ENCODE peak calls at places on chromosomes 4 and X, in eight cellular contexts. Z is suprapubic skin; J is AG04450; R is small intestine; H is mesendoderm; O is neuronal stem cell; B is cardiac muscle cell; L is CD8-positive, alpha-beta memory T cell. M is an unnamed sample.

GRCh38 chrX:130902783-130903613 is at the start of gene ENOX2:
- DNase-seq in L (peak), H (peak), B (peak), R (peak), Z (peak), O (peak), J (peak), M (peak)

GRCh38 chrX:110082156-110082555 is 79.2 kb downstream of the TMEM164 start:
- DNase-seq in O (no peak), Z (no peak), B (no peak), H (no peak), J (peak), L (no peak), R (no peak), M (no peak)

GRCh38 chr4:153465922-153466636 is at the start of gene TMEM131L:
- DNase-seq in J (no peak), L (peak), H (peak), Z (peak), O (peak), B (peak), R (peak), M (peak)

GRCh38 chrX:70554081-70554480 is 109.4 kb downstream of the DLG3 start:
- DNase-seq in Z (no peak), J (no peak), O (no peak), L (no peak), B (peak), R (peak), H (peak), M (no peak)

GRCh38 chrX:40446927-40447326 is 133.8 kb upstream of the ATP6AP2 start:
- DNase-seq in H (no peak), J (no peak), Z (no peak), B (no peak), O (no peak), R (peak), L (no peak), M (no peak)

GRCh38 chrX:46117234-46117633 is 428.0 kb downstream of the ZNF674 start:
- DNase-seq in L (no peak), J (no peak), B (no peak), O (no peak), R (no peak), Z (peak), H (no peak), M (no peak)

GRCh38 chr4:56976878-56977320 is 507 bp downstream of the NOA1 start:
- DNase-seq in O (peak), B (peak), H (peak), Z (peak), J (no peak), R (peak), L (no peak), M (peak)

GRCh38 chr4:38387348-38387747 is 276.7 kb upstream of the KLF3 start:
- DNase-seq in B (peak), H (no peak), R (peak), O (no peak), J (no peak), L (no peak), Z (peak), M (no peak)

GRCh38 chrX:129875669-129876068 is 30.3 kb upstream of the UTP14A start:
- DNase-seq in H (no peak), O (no peak), R (no peak), Z (no peak), B (no peak), L (no peak), J (peak), M (no peak)

GRCh38 chr4:23602720-23603119 is 287.1 kb downstream of the PPARGC1A start:
- DNase-seq in H (no peak), R (no peak), L (no peak), J (no peak), B (no peak), Z (no peak), O (no peak), M (no peak)

GRCh38 chrX:65985922-65986588 is 53.8 kb downstream of the VSIG4 start:
- DNase-seq in B (peak), J (peak), H (peak), R (peak), Z (no peak), O (peak), L (peak), M (no peak)

GRCh38 chr4:87547016-87547708 is 18.0 kb upstream of the SPARCL1 start:
- DNase-seq in B (no peak), J (no peak), O (no peak), H (no peak), L (no peak), R (no peak), Z (no peak), M (no peak)

GRCh38 chr4:180542445-180543100 is 1700.6 kb upstream of the TENM3 start:
- DNase-seq in R (no peak), O (no peak), J (no peak), Z (no peak), B (no peak), H (no peak), L (no peak), M (no peak)

GRCh38 chrX:17706676-17707075 is 30.6 kb upstream of the SCML1 start:
- DNase-seq in B (no peak), J (peak), L (no peak), Z (no peak), O (no peak), H (peak), R (no peak), M (no peak)

GRCh38 chrX:69158166-69159040 is 6.8 kb downstream of the PJA1 start:
- DNase-seq in R (peak), L (peak), J (peak), B (peak), O (no peak), Z (no peak), H (peak), M (peak)

GRCh38 chrX:115367956-115368355 is 78.4 kb downstream of the LUZP4 start:
- DNase-seq in R (no peak), J (no peak), Z (no peak), L (no peak), O (no peak), H (no peak), B (no peak), M (no peak)

GRCh38 chr4:20028694-20029093 is 223.0 kb upstream of the SLIT2 start:
- DNase-seq in L (no peak), O (no peak), H (no peak), Z (no peak), R (no peak), J (no peak), B (no peak), M (no peak)

GRCh38 chrX:16712116-16712824 is at the start of gene CTPS2:
- DNase-seq in Z (peak), L (peak), B (peak), J (no peak), H (peak), O (peak), R (peak), M (no peak)

GRCh38 chrX:150282953-150283352 is 80.2 kb upstream of the MAMLD1 start:
- DNase-seq in J (no peak), B (no peak), H (peak), L (no peak), O (no peak), R (no peak), Z (no peak), M (no peak)

GRCh38 chr4:53847935-53848334 is 216.5 kb downstream of the CHIC2 start:
- DNase-seq in J (no peak), O (no peak), L (no peak), Z (no peak), B (no peak), R (no peak), H (no peak), M (no peak)

GRCh38 chr4:189792819-189793618 is 147.7 kb upstream of the FRG1 start:
- DNase-seq in B (peak), Z (peak), L (no peak), R (peak), O (peak), H (peak), J (peak), M (peak)

GRCh38 chr4:124322234-124322831 is 390.2 kb downstream of the ANKRD50 start:
- DNase-seq in R (no peak), L (peak), J (no peak), Z (no peak), H (peak), O (peak), B (peak), M (no peak)

DNA sequence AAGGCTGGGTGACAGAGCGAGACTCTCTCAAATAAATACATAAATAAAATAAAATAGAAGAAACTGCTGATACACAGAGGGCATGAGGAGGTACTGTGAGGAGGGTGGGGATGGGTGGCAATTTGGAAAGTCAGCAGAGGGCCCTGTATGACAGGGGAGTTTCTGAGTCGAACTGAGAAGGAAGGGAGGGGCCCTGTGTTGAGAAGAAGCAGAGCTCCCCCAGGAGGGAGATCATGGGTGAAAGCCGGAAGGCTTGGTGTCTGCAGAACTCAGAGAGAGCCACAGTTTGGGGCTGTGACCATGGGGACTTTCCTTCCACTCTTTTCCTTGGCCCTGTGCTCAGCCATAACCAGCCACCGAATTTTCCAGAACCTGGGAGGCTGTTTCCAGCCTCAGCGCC is 24.8 kb upstream of the AFAP1 start:
- DNase-seq in J (no peak), R (no peak), Z (no peak), L (no peak), B (no peak), H (no peak), O (no peak), M (no peak)
- H3K27ac ChIP-seq in J (no peak), R (peak), Z (peak), L (peak), B (no peak), H (no peak), O (no peak), M (no peak)

GRCh38 chr4:8601086-8601485 is 8.5 kb downstream of the CPZ start:
- DNase-seq in B (no peak), J (no peak), Z (no peak), L (no peak), H (no peak), O (no peak), R (no peak), M (no peak)
- H3K27ac ChIP-seq in B (no peak), J (no peak), Z (no peak), L (no peak), H (no peak), O (no peak), R (no peak), M (no peak)

GRCh38 chr4:128856246-128856645 is 46.7 kb downstream of the JADE1 start:
- DNase-seq in L (no peak), O (no peak), J (no peak), Z (no peak), R (no peak), H (no peak), B (no peak), M (no peak)
- H3K27ac ChIP-seq in L (no peak), O (no peak), J (no peak), Z (no peak), R (no peak), H (no peak), B (no peak), M (no peak)

GRCh38 chr4:111802191-111802590 is 343.1 kb upstream of the FAM241A start:
- DNase-seq in Z (no peak), J (no peak), O (no peak), L (no peak), R (no peak), H (no peak), B (no peak), M (no peak)

GRCh38 chr4:111793686-111794085 is 351.6 kb upstream of the FAM241A start:
- DNase-seq in Z (no peak), R (no peak), H (peak), B (no peak), L (no peak), O (no peak), J (no peak), M (no peak)

GRCh38 chr4:111797455-111798163 is 347.6 kb upstream of the FAM241A start:
- DNase-seq in O (no peak), H (no peak), J (no peak), R (peak), Z (no peak), L (no peak), B (no peak), M (no peak)

GRCh38 chr4:111800551-111800950 is 344.7 kb upstream of the FAM241A start:
- DNase-seq in J (no peak), R (no peak), H (no peak), Z (no peak), B (no peak), O (no peak), L (no peak), M (no peak)

DNA sequence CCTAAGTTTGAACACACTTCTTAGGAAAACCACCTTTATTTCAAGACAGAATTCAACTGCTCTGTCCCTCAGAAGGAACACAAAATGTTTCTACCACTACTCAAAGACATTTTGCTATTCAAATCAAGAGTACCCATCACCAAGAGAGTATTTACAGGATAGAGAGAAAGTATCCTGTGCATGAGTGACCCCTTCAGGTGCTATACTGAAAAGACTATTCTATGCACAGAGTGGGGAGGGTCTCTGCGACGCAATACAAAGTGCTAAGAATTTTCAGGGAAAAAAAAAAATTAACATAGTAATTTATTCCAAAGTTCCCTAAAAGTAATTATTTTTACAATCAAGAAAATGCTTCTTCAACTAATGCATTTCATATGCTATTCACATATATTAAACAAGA is 346.4 kb upstream of the FAM241A start:
- DNase-seq in H (peak), R (no peak), Z (no peak), J (no peak), L (no peak), O (no peak), B (peak), M (no peak)
- H3K27ac ChIP-seq in H (no peak), R (no peak), Z (no peak), J (no peak), L (no peak), O (no peak), B (no peak), M (no peak)

DNA sequence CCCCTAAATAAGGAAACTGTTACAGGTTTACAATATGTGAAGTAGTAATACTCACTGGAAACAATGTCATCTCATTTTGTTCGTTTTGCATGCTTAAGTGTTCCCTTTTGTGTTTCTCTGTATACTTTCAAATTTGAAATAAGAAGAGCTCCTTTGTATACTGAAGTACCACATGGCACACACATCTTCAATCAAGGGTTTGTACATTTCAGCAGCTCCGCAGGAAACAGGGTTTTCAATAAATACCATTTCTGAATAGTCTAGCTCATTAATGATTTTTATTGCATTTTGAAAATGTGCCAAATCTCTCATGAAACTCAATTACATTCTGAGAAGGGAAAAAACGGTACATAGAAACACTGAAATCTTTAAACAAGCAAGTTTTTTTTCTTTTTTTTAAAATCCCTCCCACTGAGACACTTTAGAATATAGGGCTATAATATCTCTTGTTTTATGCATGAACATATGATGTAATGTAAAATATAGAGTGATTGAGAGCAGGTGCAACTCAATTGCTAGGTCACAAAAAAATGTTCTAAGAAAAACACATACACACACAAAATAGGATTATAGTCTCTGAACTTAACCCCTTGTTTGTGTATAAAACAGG is 914.2 kb upstream of the PCDH7 start:
- DNase-seq in R (no peak), J (no peak), B (no peak), H (no peak), Z (no peak), L (no peak), O (no peak), M (no peak)
- H3K27ac ChIP-seq in R (no peak), J (no peak), B (no peak), H (no peak), Z (no peak), L (no peak), O (no peak), M (no peak)

DNA sequence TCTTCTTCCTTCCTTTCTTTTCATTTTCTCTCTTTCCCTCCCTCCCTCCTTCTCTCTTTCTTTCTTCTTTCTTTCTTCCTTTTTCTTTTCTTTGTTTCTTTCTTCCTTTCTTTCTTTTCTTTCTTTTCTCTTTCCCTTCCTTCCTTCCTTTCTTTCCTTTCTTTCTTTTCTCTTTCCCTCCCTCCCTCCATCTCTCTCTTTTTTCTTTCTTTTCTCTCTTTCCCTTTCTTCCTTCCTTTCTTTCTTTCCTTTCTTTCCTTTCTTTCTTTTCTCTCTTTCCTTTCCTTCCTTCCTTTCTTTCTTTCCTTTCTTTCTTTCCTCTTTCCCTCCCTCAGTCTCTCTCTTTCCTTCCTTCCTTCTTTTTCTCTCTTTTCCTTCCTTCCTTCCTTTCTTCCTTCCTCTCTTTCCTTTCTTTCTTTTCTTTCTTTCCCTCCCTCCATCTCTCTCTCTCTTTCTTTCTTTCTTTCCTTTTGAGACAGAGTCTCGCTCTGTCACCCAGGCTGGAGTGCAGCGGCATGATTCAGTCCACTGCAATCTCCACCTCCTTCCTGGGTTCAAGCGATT is 44.4 kb downstream of the CRLF2 start:
- DNase-seq in R (no peak), B (no peak), O (no peak), J (no peak), Z (no peak), L (no peak), H (no peak), M (no peak)
- H3K27ac ChIP-seq in R (no peak), B (no peak), O (no peak), J (no peak), Z (no peak), L (no peak), H (no peak), M (no peak)

GRCh38 chr4:185566425-185566824 is 31.1 kb upstream of the PDLIM3 start:
- DNase-seq in Z (no peak), B (no peak), O (no peak), R (no peak), H (peak), L (no peak), J (no peak), M (no peak)
- H3K27ac ChIP-seq in Z (peak), B (peak), O (no peak), R (peak), H (peak), L (no peak), J (peak), M (no peak)

GRCh38 chrX:136189222-136189621 is 41.9 kb downstream of the FHL1 start:
- DNase-seq in H (no peak), B (no peak), Z (no peak), L (no peak), J (no peak), R (peak), O (no peak), M (no peak)
- H3K27ac ChIP-seq in H (no peak), B (no peak), Z (no peak), L (no peak), J (no peak), R (no peak), O (no peak), M (no peak)